ENCODE peak calls at places on chromosomes 2 and 18, in ten cellular contexts. Q, R, J, A, H, K, M, F, D and Y are unnamed samples.

GRCh38 chr2:106223347-106223746 is 29.2 kb upstream of the UXS1 start:
- DNase-seq in Q (no peak), R (no peak), J (no peak), A (no peak), H (no peak), K (no peak), M (no peak), F (no peak), D (no peak), Y (no peak)

GRCh38 chr2:144546933-144547332 is 27.0 kb upstream of the ZEB2 start:
- DNase-seq in Q (peak), R (no peak), J (no peak), A (no peak), H (no peak), K (no peak), M (peak), F (no peak), D (no peak), Y (no peak)

GRCh38 chr2:48548871-48549270 is 18.9 kb downstream of the STON1 start:
- DNase-seq in Q (no peak), R (no peak), J (no peak), A (no peak), H (no peak), K (no peak), M (no peak), F (no peak), D (no peak), Y (no peak)

GRCh38 chr18:29449424-29449823 is 1272.5 kb upstream of the CDH2 start:
- DNase-seq in Q (no peak), R (no peak), J (no peak), A (no peak), H (no peak), K (no peak), M (peak), F (no peak), D (no peak), Y (no peak)

GRCh38 chr2:88048541-88048940 is 7.0 kb downstream of the KRCC1 start:
- DNase-seq in Q (no peak), R (no peak), J (no peak), A (no peak), H (no peak), K (no peak), M (no peak), F (no peak), D (no peak), Y (no peak)

GRCh38 chr2:86782748-86783147 is 8.0 kb downstream of the CD8A start:
- DNase-seq in Q (no peak), R (no peak), J (no peak), A (no peak), H (no peak), K (no peak), M (no peak), F (no peak), D (no peak), Y (no peak)

GRCh38 chr2:228048838-228049490 is 132.5 kb downstream of the SPHKAP start:
- DNase-seq in Q (no peak), R (no peak), J (no peak), A (no peak), H (no peak), K (peak), M (no peak), F (no peak), D (peak), Y (peak)

GRCh38 chr2:4188561-4188960 is 485.2 kb downstream of the DCDC2C start:
- DNase-seq in Q (no peak), R (no peak), J (no peak), A (no peak), H (no peak), K (no peak), M (no peak), F (no peak), D (no peak), Y (no peak)

GRCh38 chr2:241703128-241703604 is 1.3 kb downstream of the ING5 start:
- DNase-seq in Q (no peak), R (no peak), J (no peak), A (no peak), H (no peak), K (no peak), M (peak), F (no peak), D (no peak), Y (peak)

GRCh38 chr2:168456526-168457176 is 579 bp downstream of the CERS6 start:
- DNase-seq in Q (peak), R (peak), J (peak), A (peak), H (no peak), K (no peak), M (no peak), F (peak), D (peak), Y (peak)

GRCh38 chr2:120679526-120679925 is 56.1 kb upstream of the GLI2 start:
- DNase-seq in Q (no peak), R (no peak), J (no peak), A (peak), H (no peak), K (no peak), M (no peak), F (no peak), D (no peak), Y (no peak)

GRCh38 chr2:232988444-232988843 is 24.6 kb downstream of the NGEF start:
- DNase-seq in Q (no peak), R (peak), J (peak), A (peak), H (peak), K (peak), M (peak), F (peak), D (peak), Y (peak)

DNA sequence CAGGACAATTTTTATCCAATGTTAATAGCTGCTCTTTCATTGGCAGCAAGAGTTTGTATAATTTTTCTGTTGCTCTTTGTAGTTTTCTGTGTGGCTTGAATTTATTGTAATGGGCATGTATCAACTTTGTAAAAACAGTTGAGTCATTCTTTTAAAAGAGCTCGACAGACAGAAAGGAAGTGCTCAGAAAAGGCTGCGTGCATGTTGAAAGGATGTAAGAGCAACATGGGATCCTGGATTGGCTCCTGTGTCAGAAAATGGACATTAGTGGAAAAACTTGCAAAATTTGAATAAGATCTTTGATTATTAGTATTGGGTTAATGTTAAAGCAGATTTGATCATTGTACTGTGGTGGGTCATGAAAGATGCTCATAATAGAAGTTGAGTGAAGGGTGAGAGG is 93.3 kb upstream of the CDC42EP3 start:
- DNase-seq in Q (no peak), R (no peak), J (no peak), A (no peak), H (no peak), K (no peak), M (peak), F (no peak), D (no peak), Y (no peak)
- H3K27ac ChIP-seq in Q (no peak), R (no peak), J (no peak), A (peak), H (no peak), K (no peak), M (no peak), F (no peak), D (no peak), Y (no peak)

GRCh38 chr2:142426064-142426463 is 295.2 kb upstream of the LRP1B start:
- DNase-seq in Q (no peak), R (no peak), J (no peak), A (no peak), H (no peak), K (no peak), M (no peak), F (no peak), D (no peak), Y (no peak)
- TF ChIP-seq POLR2A in Q (no peak), R (no peak), J (no peak), A (no peak), H (no peak), K (no peak), M (no peak), F (no peak), D (no peak), Y (no peak)

DNA sequence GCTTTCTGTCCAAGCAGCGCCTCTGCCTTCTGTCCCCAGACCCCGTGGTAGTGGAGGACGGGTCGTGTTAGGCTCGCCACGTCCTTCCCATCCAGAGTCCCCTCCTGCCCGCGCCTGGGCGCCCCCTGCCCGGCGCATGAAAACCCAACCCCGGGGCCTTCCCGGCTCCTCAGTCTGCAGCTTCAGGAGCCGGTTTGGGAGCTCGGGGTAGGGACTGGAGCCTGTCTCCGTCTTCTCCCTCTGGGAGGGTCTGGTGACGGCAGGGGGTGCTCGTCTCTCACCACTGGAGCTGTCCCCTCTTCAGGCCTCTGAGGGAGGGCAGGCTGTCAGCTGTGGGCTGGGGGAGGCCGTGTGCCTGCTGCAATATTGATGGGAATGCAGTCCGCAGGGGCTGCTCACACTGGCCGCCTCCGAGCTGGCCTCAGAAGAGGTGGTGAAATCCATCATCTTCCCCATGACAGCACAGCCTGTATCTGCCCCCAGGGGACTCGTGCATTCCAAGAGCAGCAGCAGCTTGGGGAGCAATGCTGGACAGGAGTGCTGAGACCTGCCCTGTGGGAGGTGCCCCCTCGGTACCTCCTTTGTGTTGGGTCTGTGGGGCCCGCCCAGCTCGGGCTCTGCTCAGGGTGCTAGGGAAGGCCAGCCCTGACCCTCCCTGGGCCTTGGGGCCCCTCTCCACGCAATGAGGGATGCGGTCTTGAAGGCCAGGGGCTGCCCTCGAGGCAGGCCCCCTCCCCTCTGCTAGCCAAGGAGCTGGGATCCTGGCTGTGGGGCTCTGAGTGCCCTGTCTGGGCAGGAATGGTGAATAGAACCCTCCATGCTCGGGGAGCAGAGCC is 17.8 kb upstream of the KLHL30 start:
- DNase-seq in Q (peak), R (no peak), J (peak), A (peak), H (no peak), K (no peak), M (no peak), F (no peak), D (no peak), Y (no peak)
- H3K27ac ChIP-seq in Q (no peak), R (no peak), J (no peak), A (no peak), H (no peak), K (no peak), M (no peak), F (no peak), D (no peak), Y (no peak)

GRCh38 chr2:102063360-102063947 is 71.7 kb downstream of the IL1R2 start:
- DNase-seq in Q (peak), R (peak), J (peak), A (no peak), H (no peak), K (no peak), M (peak), F (peak), D (no peak), Y (peak)

GRCh38 chr2:102062802-102063201 is 71.0 kb downstream of the IL1R2 start:
- DNase-seq in Q (no peak), R (no peak), J (no peak), A (no peak), H (no peak), K (no peak), M (no peak), F (no peak), D (no peak), Y (no peak)

GRCh38 chr2:102065675-102066252 is 74.0 kb downstream of the IL1R2 start:
- DNase-seq in Q (no peak), R (no peak), J (peak), A (peak), H (no peak), K (peak), M (no peak), F (no peak), D (peak), Y (peak)

GRCh38 chr2:102064679-102065674 is 73.2 kb downstream of the IL1R2 start:
- DNase-seq in Q (no peak), R (no peak), J (no peak), A (no peak), H (no peak), K (no peak), M (no peak), F (no peak), D (peak), Y (no peak)

GRCh38 chr2:102063948-102064678 is 72.4 kb downstream of the IL1R2 start:
- DNase-seq in Q (peak), R (peak), J (peak), A (peak), H (peak), K (peak), M (peak), F (peak), D (peak), Y (peak)
- TF ChIP-seq POLR2A in Q (no peak), R (no peak), J (no peak), A (no peak), H (no peak), K (no peak), M (peak), F (peak), D (no peak), Y (no peak)

GRCh38 chr2:174901075-174901474 is 104.1 kb downstream of the CHN1 start:
- DNase-seq in Q (peak), R (no peak), J (no peak), A (no peak), H (no peak), K (no peak), M (no peak), F (no peak), D (no peak), Y (no peak)
- H3K27ac ChIP-seq in Q (no peak), R (no peak), J (no peak), A (no peak), H (no peak), K (no peak), M (no peak), F (no peak), D (no peak), Y (peak)

DNA sequence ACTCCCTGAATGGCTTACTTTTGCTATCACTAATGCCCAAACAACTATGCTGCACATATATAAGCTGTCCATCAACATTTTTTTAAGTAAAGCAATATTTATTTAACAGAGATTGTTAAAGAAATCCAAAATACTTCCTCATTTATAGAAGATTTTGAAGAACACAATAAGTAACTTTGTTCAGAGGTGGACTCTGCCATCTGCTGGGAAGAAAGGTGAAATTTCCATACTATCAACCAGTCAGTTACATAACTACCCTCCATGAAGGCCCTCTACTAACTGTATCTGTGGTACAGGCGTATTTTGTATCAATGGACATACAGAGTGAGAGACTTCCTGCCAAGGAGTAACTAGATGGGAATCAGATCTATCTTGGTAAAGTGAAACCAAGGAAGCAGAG is 106.0 kb downstream of the DTNB start:
- DNase-seq in Q (no peak), R (no peak), J (no peak), A (no peak), H (no peak), K (peak), M (peak), F (no peak), D (peak), Y (no peak)
- TF ChIP-seq POLR2A in Q (no peak), R (no peak), J (no peak), A (no peak), H (no peak), K (no peak), M (no peak), F (no peak), D (no peak), Y (no peak)

DNA sequence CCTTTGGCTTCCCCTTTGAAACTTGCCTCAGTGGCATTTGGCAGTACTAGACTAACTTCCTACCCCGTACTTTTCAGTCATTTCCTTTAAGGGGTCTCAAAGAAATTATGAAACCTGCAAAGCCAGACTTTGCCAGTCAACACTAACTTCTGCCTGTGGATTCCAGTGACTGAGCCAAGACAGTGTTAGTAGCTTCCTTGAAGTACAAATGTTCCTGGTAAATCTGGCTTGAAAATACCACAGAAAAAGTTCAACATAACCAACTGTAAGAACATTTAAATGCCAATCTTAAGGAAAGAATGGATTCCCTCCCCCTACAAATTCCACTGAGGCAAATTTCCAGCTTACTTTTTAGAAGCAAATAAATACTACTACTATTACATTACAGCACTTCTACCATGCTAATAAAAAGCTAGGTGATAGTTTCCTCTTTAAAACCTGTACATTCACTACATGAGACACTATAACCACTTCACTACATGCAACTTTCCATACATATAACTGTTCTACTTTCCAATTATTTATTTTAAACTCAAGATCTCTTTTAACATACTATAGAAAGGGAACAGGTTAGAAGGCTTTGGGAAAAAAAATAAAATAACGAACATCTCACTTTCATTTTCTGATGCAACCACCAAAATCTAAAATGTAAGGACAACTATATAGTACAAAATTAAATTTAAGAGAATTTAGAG is 2.4 kb downstream of the PELI1 start:
- DNase-seq in Q (no peak), R (no peak), J (no peak), A (no peak), H (no peak), K (no peak), M (peak), F (no peak), D (no peak), Y (no peak)
- H3K27ac ChIP-seq in Q (no peak), R (peak), J (peak), A (peak), H (peak), K (no peak), M (peak), F (no peak), D (peak), Y (peak)

DNA sequence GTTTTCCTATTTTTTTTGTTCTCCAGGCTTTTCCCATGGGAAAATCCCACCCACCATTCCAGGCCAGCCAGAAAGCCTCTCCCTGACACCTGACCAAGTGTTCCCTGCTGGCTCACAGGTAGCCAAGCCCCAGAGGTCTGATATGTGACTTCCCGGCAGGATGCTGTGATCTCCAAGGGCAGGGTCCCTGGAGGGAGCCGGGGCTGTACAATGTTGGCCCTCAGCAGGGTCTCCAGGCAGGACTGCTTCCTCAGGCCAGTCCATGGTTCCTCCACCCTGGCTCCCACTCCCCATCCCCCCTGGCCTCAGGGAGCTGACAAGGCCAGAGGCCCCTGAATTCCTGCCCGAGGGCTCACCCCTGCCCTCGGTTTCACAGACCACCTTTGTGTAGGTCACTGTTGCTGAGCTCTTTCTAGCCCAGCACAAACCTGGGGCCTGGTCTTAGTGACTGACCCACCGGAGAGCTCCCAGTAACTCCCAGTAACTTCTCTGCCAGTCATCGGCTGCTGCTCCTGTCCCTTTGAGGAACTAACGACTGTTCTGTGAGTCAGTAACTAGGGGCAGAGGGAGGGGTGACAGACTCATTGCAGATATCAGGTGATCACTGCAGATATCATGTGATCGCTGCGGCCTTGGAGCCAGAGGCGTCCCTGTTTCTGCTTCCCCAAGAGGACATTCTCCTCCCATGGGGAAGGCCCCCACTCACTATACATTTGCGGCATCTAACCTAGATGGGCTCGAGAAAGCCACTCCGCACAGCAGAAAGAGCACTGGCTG is 38.7 kb downstream of the SDC1 start:
- DNase-seq in Q (no peak), R (peak), J (peak), A (no peak), H (no peak), K (no peak), M (no peak), F (no peak), D (peak), Y (peak)
- TF ChIP-seq POLR2A in Q (no peak), R (peak), J (peak), A (no peak), H (no peak), K (no peak), M (no peak), F (no peak), D (peak), Y (no peak)